ENCODE peak calls at places on chromosomes 12 and 14, in four cellular contexts. One of them, this sample, is unnamed.
A peak's percentile ranks its signal among the peaks of the same experiment; 100 is the strongest.

GRCh38 chr14:74616507-74616906 is 4.5 kb upstream of the LTBP2 start:
- DNase-seq in amniotic stem cell: peak; percentile 71
- DNase-seq in stimulated activated CD8-positive, alpha-beta memory T cell treated with anti-CD3 and anti-CD28 coated beads, Interleukin-4, amount 100 ng/mL, for 1 hour: no peak
- DNase-seq in aorta: peak; percentile 87
- DNase-seq in this sample: no peak

GRCh38 chr12:31482816-31483215 is 108.1 kb downstream of the DENND5B start:
- DNase-seq in amniotic stem cell: no peak
- DNase-seq in stimulated activated CD8-positive, alpha-beta memory T cell treated with anti-CD3 and anti-CD28 coated beads, Interleukin-4, amount 100 ng/mL, for 1 hour: no peak
- DNase-seq in aorta: no peak
- DNase-seq in this sample: no peak

GRCh38 chr14:103628221-103628683 is 759 bp upstream of the KLC1 start:
- DNase-seq in amniotic stem cell: peak; percentile 77
- DNase-seq in stimulated activated CD8-positive, alpha-beta memory T cell treated with anti-CD3 and anti-CD28 coated beads, Interleukin-4, amount 100 ng/mL, for 1 hour: no peak
- DNase-seq in aorta: peak; percentile 94
- DNase-seq in this sample: no peak

GRCh38 chr14:92527724-92528123 is 14.1 kb downstream of the RIN3 start:
- DNase-seq in amniotic stem cell: no peak
- DNase-seq in stimulated activated CD8-positive, alpha-beta memory T cell treated with anti-CD3 and anti-CD28 coated beads, Interleukin-4, amount 100 ng/mL, for 1 hour: no peak
- DNase-seq in aorta: no peak
- DNase-seq in this sample: no peak

GRCh38 chr12:1350055-1350933 is 244.1 kb downstream of the FBXL14 start:
- DNase-seq in amniotic stem cell: no peak
- DNase-seq in stimulated activated CD8-positive, alpha-beta memory T cell treated with anti-CD3 and anti-CD28 coated beads, Interleukin-4, amount 100 ng/mL, for 1 hour: no peak
- DNase-seq in aorta: no peak
- DNase-seq in this sample: no peak

GRCh38 chr14:81401420-81402122 is 1.4 kb upstream of the STON2 start:
- DNase-seq in amniotic stem cell: no peak
- DNase-seq in stimulated activated CD8-positive, alpha-beta memory T cell treated with anti-CD3 and anti-CD28 coated beads, Interleukin-4, amount 100 ng/mL, for 1 hour: no peak
- DNase-seq in aorta: no peak
- DNase-seq in this sample: no peak

GRCh38 chr14:94022532-94023411 is 3.4 kb upstream of the OTUB2 start:
- DNase-seq in amniotic stem cell: no peak
- DNase-seq in stimulated activated CD8-positive, alpha-beta memory T cell treated with anti-CD3 and anti-CD28 coated beads, Interleukin-4, amount 100 ng/mL, for 1 hour: no peak
- DNase-seq in aorta: no peak
- DNase-seq in this sample: no peak

GRCh38 chr12:92627511-92627910 is 75.3 kb upstream of the PLEKHG7 start:
- DNase-seq in amniotic stem cell: no peak
- DNase-seq in stimulated activated CD8-positive, alpha-beta memory T cell treated with anti-CD3 and anti-CD28 coated beads, Interleukin-4, amount 100 ng/mL, for 1 hour: no peak
- DNase-seq in aorta: no peak
- DNase-seq in this sample: no peak

GRCh38 chr12:12741705-12742104 is 24.5 kb downstream of the CDKN1B start:
- DNase-seq in amniotic stem cell: no peak
- DNase-seq in stimulated activated CD8-positive, alpha-beta memory T cell treated with anti-CD3 and anti-CD28 coated beads, Interleukin-4, amount 100 ng/mL, for 1 hour: no peak
- DNase-seq in aorta: no peak
- DNase-seq in this sample: no peak

GRCh38 chr12:121325922-121326396 is 26.3 kb downstream of the ANAPC5 start:
- DNase-seq in amniotic stem cell: no peak
- DNase-seq in stimulated activated CD8-positive, alpha-beta memory T cell treated with anti-CD3 and anti-CD28 coated beads, Interleukin-4, amount 100 ng/mL, for 1 hour: no peak
- DNase-seq in aorta: no peak
- DNase-seq in this sample: no peak

GRCh38 chr12:45186762-45187161 is 29.1 kb upstream of the ANO6 start:
- DNase-seq in amniotic stem cell: no peak
- DNase-seq in stimulated activated CD8-positive, alpha-beta memory T cell treated with anti-CD3 and anti-CD28 coated beads, Interleukin-4, amount 100 ng/mL, for 1 hour: no peak
- DNase-seq in aorta: no peak
- DNase-seq in this sample: no peak

GRCh38 chr14:50397461-50398196 is 948 bp upstream of the CDKL1 start:
- DNase-seq in amniotic stem cell: no peak
- DNase-seq in stimulated activated CD8-positive, alpha-beta memory T cell treated with anti-CD3 and anti-CD28 coated beads, Interleukin-4, amount 100 ng/mL, for 1 hour: no peak
- DNase-seq in aorta: no peak
- DNase-seq in this sample: no peak

GRCh38 chr12:12586879-12587675 is 24.4 kb upstream of the DUSP16 start:
- DNase-seq in amniotic stem cell: no peak
- DNase-seq in stimulated activated CD8-positive, alpha-beta memory T cell treated with anti-CD3 and anti-CD28 coated beads, Interleukin-4, amount 100 ng/mL, for 1 hour: no peak
- DNase-seq in aorta: no peak
- DNase-seq in this sample: no peak

GRCh38 chr14:50599700-50600444 is 39.9 kb downstream of the ATL1 start:
- DNase-seq in amniotic stem cell: peak; percentile 22
- DNase-seq in stimulated activated CD8-positive, alpha-beta memory T cell treated with anti-CD3 and anti-CD28 coated beads, Interleukin-4, amount 100 ng/mL, for 1 hour: no peak
- DNase-seq in aorta: no peak
- DNase-seq in this sample: peak; percentile 41

GRCh38 chr12:110563702-110564470 is 19.2 kb downstream of the PPTC7 start:
- DNase-seq in amniotic stem cell: no peak
- DNase-seq in stimulated activated CD8-positive, alpha-beta memory T cell treated with anti-CD3 and anti-CD28 coated beads, Interleukin-4, amount 100 ng/mL, for 1 hour: no peak
- DNase-seq in aorta: no peak
- DNase-seq in this sample: no peak

GRCh38 chr14:99515301-99516155 is 34.3 kb downstream of the CCNK start:
- DNase-seq in amniotic stem cell: no peak
- DNase-seq in stimulated activated CD8-positive, alpha-beta memory T cell treated with anti-CD3 and anti-CD28 coated beads, Interleukin-4, amount 100 ng/mL, for 1 hour: no peak
- DNase-seq in aorta: peak; percentile 56
- DNase-seq in this sample: no peak

GRCh38 chr12:98985156-98985555 is 340.1 kb downstream of the APAF1 start:
- DNase-seq in amniotic stem cell: no peak
- DNase-seq in stimulated activated CD8-positive, alpha-beta memory T cell treated with anti-CD3 and anti-CD28 coated beads, Interleukin-4, amount 100 ng/mL, for 1 hour: no peak
- DNase-seq in aorta: no peak
- DNase-seq in this sample: no peak

GRCh38 chr12:104465379-104465778 is 8.6 kb downstream of the CHST11 start:
- DNase-seq in amniotic stem cell: no peak
- DNase-seq in stimulated activated CD8-positive, alpha-beta memory T cell treated with anti-CD3 and anti-CD28 coated beads, Interleukin-4, amount 100 ng/mL, for 1 hour: no peak
- DNase-seq in aorta: no peak
- DNase-seq in this sample: no peak

GRCh38 chr12:57037264-57037663 is 12.7 kb downstream of the MYO1A start:
- DNase-seq in amniotic stem cell: no peak
- DNase-seq in stimulated activated CD8-positive, alpha-beta memory T cell treated with anti-CD3 and anti-CD28 coated beads, Interleukin-4, amount 100 ng/mL, for 1 hour: no peak
- DNase-seq in aorta: no peak
- DNase-seq in this sample: no peak